ENCODE peak calls at places on chromosomes 7 and 10, in four cellular contexts. X is tibial nerve, V is psoas muscle, R is heart left ventricle. A is an unnamed sample.

GRCh38 chr7:136869006-136869961 is 832 bp downstream of the CHRM2 start:
- DNase-seq in X (no peak), V (peak; percentile 9), R (peak; percentile 24), A (no peak)

GRCh38 chr10:48353246-48353645 is 46.8 kb downstream of the MAPK8 start:
- DNase-seq in X (no peak), V (no peak), R (no peak), A (no peak)

GRCh38 chr7:84948632-84949031 is 238.2 kb downstream of the SEMA3D start:
- DNase-seq in X (no peak), V (no peak), R (no peak), A (no peak)

GRCh38 chr7:143015926-143016490 is 10.9 kb downstream of the OR9A2 start:
- DNase-seq in X (no peak), V (no peak), R (no peak), A (no peak)

GRCh38 chr7:134513169-134513752 is 14.1 kb upstream of the AKR1B10 start:
- DNase-seq in X (peak; percentile 54), V (peak; percentile 28), R (no peak), A (no peak)

GRCh38 chr7:18117482-18117881 is 89.8 kb upstream of the PRPS1L1 start:
- DNase-seq in X (no peak), V (no peak), R (no peak), A (no peak)

GRCh38 chr10:17793823-17794759 is 15.1 kb upstream of the MRC1 start:
- DNase-seq in X (no peak), V (no peak), R (no peak), A (no peak)

GRCh38 chr10:7107287-7107686 is 303.5 kb downstream of the SFMBT2 start:
- DNase-seq in X (no peak), V (no peak), R (no peak), A (no peak)

GRCh38 chr7:2140216-2140870 is 92.4 kb downstream of the MAD1L1 start:
- DNase-seq in X (no peak), V (no peak), R (no peak), A (no peak)

GRCh38 chr7:157302314-157302711 is 34.5 kb upstream of the DNAJB6 start:
- DNase-seq in X (peak; percentile 30), V (peak; percentile 56), R (peak; percentile 59), A (peak; percentile 70)

GRCh38 chr7:112162161-112163020 is 43.8 kb downstream of the DOCK4 start:
- DNase-seq in X (no peak), V (peak; percentile 22), R (peak; percentile 47), A (no peak)

GRCh38 chr7:133551471-133551870 is 298.6 kb downstream of the EXOC4 start:
- DNase-seq in X (no peak), V (no peak), R (no peak), A (no peak)

GRCh38 chr10:34940436-34940835 is 125.3 kb upstream of the PARD3 start:
- DNase-seq in X (no peak), V (no peak), R (no peak), A (no peak)

GRCh38 chr7:74312418-74313021 is 23.3 kb downstream of the CLIP2 start:
- DNase-seq in X (no peak), V (no peak), R (no peak), A (no peak)

GRCh38 chr7:29573594-29573993 is 10.0 kb downstream of the PRR15 start:
- DNase-seq in X (no peak), V (no peak), R (no peak), A (no peak)

GRCh38 chr10:17386021-17386420 is 68.4 kb downstream of the ST8SIA6 start:
- DNase-seq in X (no peak), V (no peak), R (no peak), A (no peak)

GRCh38 chr10:50896721-50897120 is 11.3 kb upstream of the A1CF start:
- DNase-seq in X (no peak), V (no peak), R (no peak), A (no peak)

GRCh38 chr7:101390901-101391301 is 28.2 kb downstream of the COL26A1 start:
- DNase-seq in X (peak; percentile 14), V (no peak), R (peak; percentile 38), A (no peak)

GRCh38 chr7:94355389-94355788 is 39.3 kb upstream of the COL1A2 start:
- DNase-seq in X (no peak), V (no peak), R (no peak), A (no peak)

GRCh38 chr7:27110163-27110976 is 7.9 kb upstream of the HOXA2 start:
- DNase-seq in X (no peak), V (peak; percentile 79), R (no peak), A (no peak)

GRCh38 chr10:84540617-84541288 is 212.4 kb downstream of the CCSER2 start:
- DNase-seq in X (peak; percentile 25), V (peak; percentile 58), R (peak; percentile 40), A (peak; percentile 79)

GRCh38 chr7:2820508-2820934 is 23.6 kb downstream of the GNA12 start:
- DNase-seq in X (peak; percentile 84), V (peak; percentile 79), R (peak; percentile 61), A (peak; percentile 37)

GRCh38 chr10:121678631-121679174 is 80.5 kb upstream of the FGFR2 start:
- DNase-seq in X (no peak), V (no peak), R (no peak), A (no peak)

GRCh38 chr10:95909591-95909990 is 1.8 kb downstream of the CC2D2B start:
- DNase-seq in X (no peak), V (no peak), R (no peak), A (no peak)

GRCh38 chr10:7538970-7539694 is 127.6 kb downstream of the ITIH5 start:
- DNase-seq in X (no peak), V (no peak), R (no peak), A (no peak)

GRCh38 chr7:44735403-44736165 is 13.1 kb upstream of the ZMIZ2 start:
- DNase-seq in X (no peak), V (no peak), R (no peak), A (no peak)

GRCh38 chr7:57414852-57415251 is 35.1 kb upstream of the ZNF716 start:
- DNase-seq in X (no peak), V (no peak), R (no peak), A (no peak)

GRCh38 chr7:57415730-57416129 is 34.2 kb upstream of the ZNF716 start:
- DNase-seq in X (no peak), V (no peak), R (no peak), A (no peak)

GRCh38 chr7:57415326-57415725 is 34.7 kb upstream of the ZNF716 start:
- DNase-seq in X (no peak), V (no peak), R (no peak), A (no peak)

GRCh38 chr7:57416601-57417358 is 33.2 kb upstream of the ZNF716 start:
- DNase-seq in X (no peak), V (no peak), R (no peak), A (no peak)

DNA sequence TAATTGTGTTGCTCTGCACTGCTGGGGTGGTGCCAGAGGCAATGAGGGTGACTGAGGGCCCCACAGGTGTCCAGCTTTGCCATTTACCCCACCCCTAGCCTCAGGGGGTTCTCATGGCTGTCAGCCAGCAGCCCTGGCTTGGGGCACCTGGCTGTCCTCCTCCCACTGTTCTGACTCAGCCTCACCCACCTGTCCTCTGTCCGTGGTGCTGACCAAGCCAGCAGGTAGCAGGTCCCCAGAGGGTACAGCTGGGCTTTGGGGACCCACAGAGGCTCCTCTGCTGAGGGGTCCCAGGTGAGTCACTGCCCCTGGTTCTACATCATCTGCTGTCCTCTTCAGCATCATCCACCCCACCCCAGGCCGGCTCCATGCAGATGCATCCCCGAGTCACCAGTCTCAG is 32.2 kb upstream of the ZNF716 start:
- DNase-seq in X (no peak), V (no peak), R (no peak), A (no peak)
- H3K9me3 ChIP-seq in X (no peaks in the 10 kb centered on the region), V (no peaks in the 10 kb centered on the region), R (no peaks in the 10 kb centered on the region), A (no peaks in the 10 kb centered on the region)

GRCh38 chr10:32273326-32273725 is 73.6 kb downstream of the EPC1 start:
- DNase-seq in X (no peak), V (no peak), R (no peak), A (no peak)
- H3K36me3 ChIP-seq in X (peaks cover 11% of the 10 kb centered on the region), V (peaks cover 69% of the 10 kb centered on the region), R (peaks cover 97% of the 10 kb centered on the region), A (peaks cover 42% of the 10 kb centered on the region)

DNA sequence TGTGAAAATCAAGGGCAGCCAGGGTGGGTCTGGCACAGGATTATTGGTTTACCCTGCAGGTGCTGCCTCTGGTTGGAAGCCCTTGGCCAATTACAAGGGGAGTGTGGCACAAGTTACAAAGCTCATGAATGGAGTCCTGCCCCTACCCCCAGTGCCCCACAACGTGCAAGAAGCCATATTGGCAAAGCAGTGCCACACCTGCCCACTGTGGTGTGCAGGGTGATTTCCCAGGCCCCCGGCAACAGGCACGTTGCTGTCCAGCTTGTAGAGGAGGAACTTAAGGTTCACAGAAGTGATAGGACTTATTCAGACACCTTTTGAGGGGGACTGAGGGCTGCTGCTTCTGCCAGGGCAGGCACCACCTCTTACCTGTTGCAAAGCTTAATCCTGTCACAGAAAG is 11.4 kb downstream of the LHPP start:
- DNase-seq in X (no peak), V (no peak), R (no peak), A (no peak)
- H3K4me1 ChIP-seq in X (no peaks in the 10 kb centered on the region), V (no peaks in the 10 kb centered on the region), R (no peaks in the 10 kb centered on the region), A (no peaks in the 10 kb centered on the region)

GRCh38 chr10:133015816-133016462 is 71.8 kb upstream of the ADGRA1 start:
- DNase-seq in X (no peak), V (no peak), R (no peak), A (no peak)

GRCh38 chr10:133016493-133017202 is 71.1 kb upstream of the ADGRA1 start:
- DNase-seq in X (no peak), V (no peak), R (no peak), A (no peak)

GRCh38 chr10:133015321-133015720 is 72.4 kb upstream of the ADGRA1 start:
- DNase-seq in X (no peak), V (no peak), R (no peak), A (no peak)

GRCh38 chr10:133018491-133018890 is 69.2 kb upstream of the ADGRA1 start:
- DNase-seq in X (no peak), V (no peak), R (no peak), A (no peak)

DNA sequence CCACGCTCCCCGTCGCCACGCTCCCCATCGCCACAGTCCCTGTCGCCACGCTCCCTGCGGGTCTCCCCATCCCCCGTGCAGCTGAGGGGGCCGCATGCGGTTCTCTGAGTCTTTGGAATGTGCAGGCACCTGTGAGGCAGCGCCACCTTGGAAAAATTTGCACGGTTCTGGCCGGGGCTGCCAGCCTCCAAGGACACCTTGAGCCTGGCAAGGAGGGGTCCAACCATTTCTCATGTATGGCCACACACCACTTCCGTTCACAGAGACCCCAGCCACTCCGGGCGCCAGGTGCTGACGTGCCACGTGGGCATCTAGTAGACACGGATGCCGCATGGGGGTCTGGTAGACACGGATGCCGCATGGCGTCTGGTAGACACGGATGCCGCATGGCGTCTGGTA is 70.5 kb upstream of the ADGRA1 start:
- DNase-seq in X (no peak), V (no peak), R (no peak), A (no peak)
- H3K9me3 ChIP-seq in X (no peaks in the 10 kb centered on the region), V (no peaks in the 10 kb centered on the region), R (no peaks in the 10 kb centered on the region), A (no peaks in the 10 kb centered on the region)

GRCh38 chr7:47337531-47337930 is 244.4 kb downstream of the TNS3 start:
- DNase-seq in X (no peak), V (no peak), R (peak; percentile 51), A (no peak)
- H3K36me3 ChIP-seq in X (no peaks in the 10 kb centered on the region), V (peaks cover 10% of the 10 kb centered on the region), R (no peaks in the 10 kb centered on the region), A (no peaks in the 10 kb centered on the region)

A was measured in ascending aorta.